ENCODE peak calls at places on chromosomes 4 and X, in five cellular contexts. R is astrocyte of the spinal cord, C is ovary, F is transverse colon, T is tibial nerve. P is an unnamed sample.

GRCh38 chr4:146029939-146030710 is 91.5 kb upstream of the ZNF827 start:
- DNase-seq in R (no peak), C (no peak), F (peak), T (no peak), P (no peak)

GRCh38 chr4:56158483-56158882 is 209.7 kb downstream of the CEP135 start:
- DNase-seq in R (no peak), C (no peak), F (peak), T (no peak), P (no peak)

GRCh38 chr4:69823481-69824186 is 36.3 kb downstream of the SULT1E1 start:
- DNase-seq in R (peak), C (no peak), F (peak), T (no peak), P (peak)

GRCh38 chrX:23779025-23779424 is 3.9 kb upstream of the SAT1 start:
- DNase-seq in R (peak), C (no peak), F (no peak), T (no peak), P (no peak)

GRCh38 chr4:120209706-120210105 is 143.1 kb upstream of the MAD2L1 start:
- DNase-seq in R (no peak), C (no peak), F (no peak), T (no peak), P (no peak)

GRCh38 chr4:24922416-24922815 is 9.6 kb upstream of the CCDC149 start:
- DNase-seq in R (no peak), C (no peak), F (no peak), T (no peak), P (no peak)

GRCh38 chr4:150525321-150525868 is 56.6 kb upstream of the MAB21L2 start:
- DNase-seq in R (no peak), C (no peak), F (no peak), T (no peak), P (no peak)

GRCh38 chr4:2333356-2333841 is 71.5 kb upstream of the MXD4 start:
- DNase-seq in R (no peak), C (no peak), F (peak), T (no peak), P (no peak)

GRCh38 chrX:103918050-103918449 is 44.4 kb upstream of the TMSB15B start:
- DNase-seq in R (peak), C (peak), F (peak), T (peak), P (peak)

GRCh38 chr4:3679071-3679825 is 86.9 kb upstream of the ADRA2C start:
- DNase-seq in R (no peak), C (no peak), F (no peak), T (no peak), P (no peak)

GRCh38 chr4:6059375-6059805 is 41.2 kb upstream of the C4orf50 start:
- DNase-seq in R (no peak), C (no peak), F (no peak), T (no peak), P (no peak)

GRCh38 chr4:42821230-42821629 is 71.3 kb upstream of the GRXCR1 start:
- DNase-seq in R (no peak), C (no peak), F (no peak), T (no peak), P (no peak)

GRCh38 chr4:107392951-107393350 is 327.1 kb downstream of the PAPSS1 start:
- DNase-seq in R (peak), C (no peak), F (no peak), T (no peak), P (no peak)

GRCh38 chr4:180665481-180665880 is 1577.7 kb upstream of the TENM3 start:
- DNase-seq in R (peak), C (no peak), F (no peak), T (no peak), P (no peak)

GRCh38 chr4:108168672-108169562 is at the start of gene LEF1:
- DNase-seq in R (peak), C (peak), F (peak), T (no peak), P (peak)

GRCh38 chr4:94974773-94975172 is 217.0 kb downstream of the BMPR1B start:
- DNase-seq in R (peak), C (no peak), F (no peak), T (no peak), P (no peak)

GRCh38 chr4:16942491-16942890 is 44.0 kb upstream of the LDB2 start:
- DNase-seq in R (no peak), C (no peak), F (no peak), T (no peak), P (no peak)

GRCh38 chrX:72349190-72349589 is 43.5 kb upstream of the CITED1 start:
- DNase-seq in R (no peak), C (no peak), F (no peak), T (no peak), P (no peak)

GRCh38 chr4:83819582-83819981 is 283.7 kb downstream of the GPAT3 start:
- DNase-seq in R (no peak), C (no peak), F (no peak), T (no peak), P (no peak)

GRCh38 chr4:28834120-28834519 is 1886.0 kb upstream of the PCDH7 start:
- DNase-seq in R (no peak), C (no peak), F (no peak), T (no peak), P (no peak)

GRCh38 chrX:63561425-63561824 is 210.3 kb upstream of the SPIN4 start:
- DNase-seq in R (no peak), C (no peak), F (no peak), T (no peak), P (no peak)

GRCh38 chrX:17030092-17030491 is 83.6 kb downstream of the REPS2 start:
- DNase-seq in R (no peak), C (no peak), F (no peak), T (no peak), P (no peak)

GRCh38 chr4:150582101-150582565 is at the start of gene MAB21L2:
- DNase-seq in R (peak), C (no peak), F (no peak), T (no peak), P (no peak)

GRCh38 chrX:88135735-88136134 is 611.3 kb upstream of the CPXCR1 start:
- DNase-seq in R (no peak), C (no peak), F (no peak), T (no peak), P (no peak)

GRCh38 chr4:108367751-108368150 is 199.0 kb upstream of the LEF1 start:
- DNase-seq in R (no peak), C (no peak), F (no peak), T (no peak), P (no peak)

GRCh38 chrX:153866302-153867019 is 19.5 kb downstream of the L1CAM start:
- DNase-seq in R (no peak), C (no peak), F (no peak), T (no peak), P (no peak)

GRCh38 chr4:134665429-134665828 is 463.8 kb upstream of the PABPC4L start:
- DNase-seq in R (no peak), C (no peak), F (no peak), T (no peak), P (no peak)

GRCh38 chr4:8710416-8710815 is 117.9 kb downstream of the CPZ start:
- DNase-seq in R (no peak), C (peak), F (peak), T (peak), P (no peak)

GRCh38 chr4:95548738-95549245 is at the start of gene UNC5C:
- DNase-seq in R (peak), C (peak), F (peak), T (peak), P (peak)

GRCh38 chrX:64842492-64842891 is 133.8 kb downstream of the ZC4H2 start:
- DNase-seq in R (no peak), C (no peak), F (no peak), T (no peak), P (no peak)

GRCh38 chr4:65865489-65865888 is 195.2 kb upstream of the EPHA5 start:
- DNase-seq in R (peak), C (no peak), F (no peak), T (no peak), P (peak)
- TF ChIP-seq CTCF in R (peak), C (no peak), F (no peak), T (no peak), P (no peak)

DNA sequence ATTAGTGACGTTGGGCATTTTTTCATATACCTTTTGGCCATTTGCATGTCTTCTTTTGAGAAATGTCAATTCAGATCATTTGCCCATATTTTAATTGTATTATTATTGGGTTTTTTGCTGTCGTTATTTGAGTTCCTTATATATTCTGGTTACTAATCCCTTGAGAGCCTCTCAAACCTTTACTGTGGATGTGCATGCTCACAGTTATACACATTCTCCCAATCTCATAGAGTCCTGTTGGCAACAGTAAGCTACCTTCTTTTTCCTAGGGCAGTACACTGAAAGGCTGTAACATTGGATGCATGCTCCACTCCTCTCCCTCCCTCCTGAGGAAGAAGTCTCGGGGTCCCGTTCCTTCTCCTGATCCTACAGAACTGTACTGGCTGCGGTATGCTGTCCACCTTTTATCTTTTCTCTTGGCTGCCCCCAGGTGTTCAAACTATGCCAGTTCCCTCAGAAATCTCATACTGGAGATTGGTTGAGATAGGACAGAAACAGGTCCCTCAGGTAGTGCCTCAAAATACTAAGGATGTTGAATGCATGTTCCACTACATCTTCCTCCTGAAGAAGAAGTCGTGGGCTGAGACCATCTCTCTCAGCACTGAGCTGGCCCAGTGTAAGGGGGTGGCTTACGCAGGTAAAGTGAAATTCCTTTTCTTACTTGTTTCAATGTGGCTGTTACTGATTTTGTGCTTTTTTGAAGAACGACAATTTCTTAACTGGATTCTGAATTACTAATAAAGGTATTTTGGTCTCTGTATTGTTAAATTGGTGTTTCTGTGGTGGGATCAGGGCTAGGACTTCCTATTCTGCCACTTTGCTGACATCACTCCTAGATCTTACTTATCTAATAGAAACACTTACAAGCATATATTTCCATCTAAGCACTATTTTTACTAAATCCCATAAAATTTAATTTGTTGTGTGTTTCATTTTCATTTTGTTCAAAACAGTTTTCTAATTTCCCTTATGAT is 145.4 kb upstream of the HUWE1 start:
- DNase-seq in R (peak), C (no peak), F (peak), T (no peak), P (peak)
- TF ChIP-seq CTCF in R (peak), C (no peak), F (no peak), T (no peak), P (no peak)

GRCh38 chr4:71538528-71538927 is 199.7 kb downstream of the SLC4A4 start:
- DNase-seq in R (no peak), C (no peak), F (no peak), T (no peak), P (no peak)
- TF ChIP-seq CTCF in R (no peak), C (no peak), F (no peak), T (no peak), P (no peak)

DNA sequence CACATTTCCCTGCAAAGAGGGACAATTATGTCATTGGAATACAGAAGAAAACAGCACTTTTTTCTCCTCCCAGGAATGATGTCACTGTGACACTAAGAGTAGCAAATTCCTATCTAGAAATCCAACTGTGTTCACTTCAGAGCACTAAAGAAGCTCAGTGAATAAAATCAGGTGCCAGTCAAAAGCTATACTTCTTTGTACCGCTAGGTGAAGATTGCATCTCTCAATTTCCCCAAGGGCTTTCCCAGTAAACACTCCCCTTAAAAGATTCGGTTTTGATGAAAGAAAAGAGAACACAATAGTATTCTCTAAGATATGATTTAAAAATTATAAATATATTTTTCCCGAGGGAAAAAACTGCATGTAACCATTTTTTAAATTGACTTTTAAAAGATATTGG is 104.7 kb upstream of the MID1 start:
- DNase-seq in R (no peak), C (no peak), F (no peak), T (no peak), P (no peak)
- TF ChIP-seq CTCF in R (peak), C (no peak), F (no peak), T (no peak), P (no peak)

DNA sequence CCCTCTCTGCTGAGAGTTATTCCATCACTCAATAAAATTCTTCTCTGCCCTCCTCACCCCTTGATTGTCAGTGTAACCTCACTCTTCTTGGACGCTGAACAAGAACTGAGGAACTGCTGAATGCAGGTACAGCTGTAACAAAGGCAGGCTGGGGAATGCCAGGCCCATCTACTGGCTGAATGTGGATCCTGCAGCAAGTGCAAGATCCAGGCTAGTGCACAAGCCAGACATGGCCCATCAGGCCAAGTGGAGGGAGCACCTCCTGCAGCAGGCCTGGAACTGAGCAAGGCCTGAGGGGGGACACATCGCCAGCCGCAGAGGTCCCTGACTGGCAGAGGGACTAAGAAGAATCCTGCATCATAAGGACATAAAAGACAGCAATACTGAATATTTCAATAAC is 411.8 kb upstream of the PCDH10 start:
- DNase-seq in R (no peak), C (no peak), F (no peak), T (no peak), P (no peak)
- TF ChIP-seq CTCF in R (no peak), C (no peak), F (no peak), T (no peak), P (no peak)

GRCh38 chrX:43328358-43328946 is 327.6 kb upstream of the MAOA start:
- DNase-seq in R (no peak), C (no peak), F (no peak), T (no peak), P (peak)

DNA sequence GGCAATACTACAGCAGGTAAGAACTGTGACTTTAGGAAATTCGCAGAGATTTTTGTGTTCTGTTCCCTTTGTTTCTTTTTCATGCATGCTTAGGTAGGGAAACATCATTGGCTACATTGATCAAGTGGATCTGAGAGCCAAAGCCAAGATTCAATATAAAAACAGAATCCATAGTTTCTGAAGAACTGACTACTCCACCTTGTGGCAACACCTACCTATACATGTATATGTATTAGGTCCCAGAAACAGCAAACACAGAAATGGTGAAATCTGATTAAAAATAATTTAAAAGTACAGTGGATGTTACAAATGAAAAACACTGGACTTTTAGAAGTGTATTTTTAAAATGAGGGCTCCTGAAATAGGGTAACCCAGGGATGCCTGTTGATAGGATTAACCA is 322.6 kb upstream of the MAOA start:
- DNase-seq in R (no peak), C (no peak), F (no peak), T (no peak), P (no peak)
- TF ChIP-seq CTCF in R (no peak), C (no peak), F (no peak), T (no peak), P (no peak)

P was measured in testis.